ENCODE peak calls at places on chromosomes 5 and 9, in four cellular contexts. One of them, this sample, is unnamed.

GRCh38 chr5:166073921-166074838 is 2217.3 kb upstream of the WWC1 start:
- DNase-seq in mesendoderm: peak
- DNase-seq in fibroblast of mammary gland: no peak
- DNase-seq in psoas muscle: no peak
- DNase-seq in this sample: peak

GRCh38 chr9:105373723-105374122 is 74.1 kb upstream of the FSD1L start:
- DNase-seq in mesendoderm: peak
- DNase-seq in fibroblast of mammary gland: no peak
- DNase-seq in psoas muscle: no peak
- DNase-seq in this sample: peak

GRCh38 chr5:139708434-139708849 is 60.3 kb downstream of the CXXC5 start:
- DNase-seq in mesendoderm: no peak
- DNase-seq in fibroblast of mammary gland: no peak
- DNase-seq in psoas muscle: no peak
- DNase-seq in this sample: peak

GRCh38 chr9:31304576-31304975 is 1079.9 kb upstream of the ACO1 start:
- DNase-seq in mesendoderm: no peak
- DNase-seq in fibroblast of mammary gland: peak
- DNase-seq in psoas muscle: no peak
- DNase-seq in this sample: no peak

GRCh38 chr5:73323466-73323865 is 125.1 kb downstream of the FOXD1 start:
- DNase-seq in mesendoderm: no peak
- DNase-seq in fibroblast of mammary gland: no peak
- DNase-seq in psoas muscle: no peak
- DNase-seq in this sample: no peak

GRCh38 chr5:32004404-32004803 is 169.7 kb downstream of the GOLPH3 start:
- DNase-seq in mesendoderm: no peak
- DNase-seq in fibroblast of mammary gland: no peak
- DNase-seq in psoas muscle: no peak
- DNase-seq in this sample: no peak

GRCh38 chr9:106653111-106653697 is 209.8 kb upstream of the ZNF462 start:
- DNase-seq in mesendoderm: no peak
- DNase-seq in fibroblast of mammary gland: peak
- DNase-seq in psoas muscle: no peak
- DNase-seq in this sample: no peak

GRCh38 chr9:91364702-91365101 is 3.0 kb upstream of the AUH start:
- DNase-seq in mesendoderm: no peak
- DNase-seq in fibroblast of mammary gland: no peak
- DNase-seq in psoas muscle: no peak
- DNase-seq in this sample: no peak

GRCh38 chr9:34385561-34386230 is 9.0 kb upstream of the MYORG start:
- DNase-seq in mesendoderm: no peak
- DNase-seq in fibroblast of mammary gland: no peak
- DNase-seq in psoas muscle: no peak
- DNase-seq in this sample: no peak

GRCh38 chr5:133849116-133849515 is 119.3 kb downstream of the C5orf15 start:
- DNase-seq in mesendoderm: no peak
- DNase-seq in fibroblast of mammary gland: no peak
- DNase-seq in psoas muscle: peak
- DNase-seq in this sample: no peak

GRCh38 chr9:109083813-109084405 is 35.8 kb downstream of the TMEM245 start:
- DNase-seq in mesendoderm: no peak
- DNase-seq in fibroblast of mammary gland: no peak
- DNase-seq in psoas muscle: no peak
- DNase-seq in this sample: no peak

GRCh38 chr9:75269202-75269601 is 180.9 kb downstream of the OSTF1 start:
- DNase-seq in mesendoderm: no peak
- DNase-seq in fibroblast of mammary gland: no peak
- DNase-seq in psoas muscle: no peak
- DNase-seq in this sample: no peak

GRCh38 chr5:91957671-91958070 is 574.6 kb upstream of the ARRDC3 start:
- DNase-seq in mesendoderm: peak
- DNase-seq in fibroblast of mammary gland: peak
- DNase-seq in psoas muscle: no peak
- DNase-seq in this sample: no peak

GRCh38 chr9:92432350-92432749 is 8.1 kb upstream of the OMD start:
- DNase-seq in mesendoderm: no peak
- DNase-seq in fibroblast of mammary gland: peak
- DNase-seq in psoas muscle: no peak
- DNase-seq in this sample: no peak

GRCh38 chr5:162485666-162486292 is 418.2 kb downstream of the GABRG2 start:
- DNase-seq in mesendoderm: peak
- DNase-seq in fibroblast of mammary gland: no peak
- DNase-seq in psoas muscle: no peak
- DNase-seq in this sample: no peak

GRCh38 chr9:137049544-137050449 is 3.8 kb upstream of the NPDC1 start:
- DNase-seq in mesendoderm: peak
- DNase-seq in fibroblast of mammary gland: peak
- DNase-seq in psoas muscle: no peak
- DNase-seq in this sample: peak

DNA sequence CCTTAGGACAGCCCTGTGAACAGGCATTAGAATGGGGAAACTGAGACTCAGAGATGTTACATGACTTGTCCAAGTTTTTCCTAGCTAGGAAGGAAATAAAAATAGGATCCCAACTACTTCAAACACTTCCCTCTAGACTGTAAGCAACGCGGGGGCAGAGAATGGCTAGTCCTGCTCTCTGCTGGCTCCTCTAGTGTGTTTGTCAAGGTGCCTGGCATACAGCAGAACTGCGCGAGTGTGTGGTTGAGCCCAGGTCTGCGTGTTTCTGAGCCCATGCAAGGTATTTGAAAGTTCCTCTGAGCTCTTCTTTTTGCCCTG is 152.5 kb downstream of the MACROH2A1 start:
- DNase-seq in mesendoderm: no peak
- DNase-seq in fibroblast of mammary gland: peak
- DNase-seq in psoas muscle: no peak
- DNase-seq in this sample: no peak
- H3K4me3 ChIP-seq in mesendoderm: no peak
- H3K4me3 ChIP-seq in fibroblast of mammary gland: no peak
- H3K4me3 ChIP-seq in psoas muscle: no peak
- H3K4me3 ChIP-seq in this sample: no peak

GRCh38 chr5:123157797-123158528 is 68.9 kb downstream of the PRDM6 start:
- DNase-seq in mesendoderm: no peak
- DNase-seq in fibroblast of mammary gland: peak
- DNase-seq in psoas muscle: no peak
- DNase-seq in this sample: no peak
- H3K4me3 ChIP-seq in mesendoderm: no peak
- H3K4me3 ChIP-seq in fibroblast of mammary gland: no peak
- H3K4me3 ChIP-seq in psoas muscle: no peak
- H3K4me3 ChIP-seq in this sample: no peak

GRCh38 chr5:66145737-66146136 is 1.6 kb downstream of the SREK1 start:
- DNase-seq in mesendoderm: no peak
- DNase-seq in fibroblast of mammary gland: no peak
- DNase-seq in psoas muscle: no peak
- DNase-seq in this sample: no peak
- H3K4me3 ChIP-seq in mesendoderm: no peak
- H3K4me3 ChIP-seq in fibroblast of mammary gland: peak
- H3K4me3 ChIP-seq in psoas muscle: peak
- H3K4me3 ChIP-seq in this sample: peak

GRCh38 chr9:33102551-33103210 is 26.2 kb upstream of the SMU1 start:
- DNase-seq in mesendoderm: no peak
- DNase-seq in fibroblast of mammary gland: no peak
- DNase-seq in psoas muscle: no peak
- DNase-seq in this sample: no peak
- H3K4me3 ChIP-seq in mesendoderm: no peak
- H3K4me3 ChIP-seq in fibroblast of mammary gland: no peak
- H3K4me3 ChIP-seq in psoas muscle: no peak
- H3K4me3 ChIP-seq in this sample: no peak

GRCh38 chr9:83119873-83120272 is 56.9 kb upstream of the RASEF start:
- DNase-seq in mesendoderm: no peak
- DNase-seq in fibroblast of mammary gland: no peak
- DNase-seq in psoas muscle: no peak
- DNase-seq in this sample: no peak

GRCh38 chr9:83111169-83111568 is 48.2 kb upstream of the RASEF start:
- DNase-seq in mesendoderm: no peak
- DNase-seq in fibroblast of mammary gland: no peak
- DNase-seq in psoas muscle: no peak
- DNase-seq in this sample: no peak

DNA sequence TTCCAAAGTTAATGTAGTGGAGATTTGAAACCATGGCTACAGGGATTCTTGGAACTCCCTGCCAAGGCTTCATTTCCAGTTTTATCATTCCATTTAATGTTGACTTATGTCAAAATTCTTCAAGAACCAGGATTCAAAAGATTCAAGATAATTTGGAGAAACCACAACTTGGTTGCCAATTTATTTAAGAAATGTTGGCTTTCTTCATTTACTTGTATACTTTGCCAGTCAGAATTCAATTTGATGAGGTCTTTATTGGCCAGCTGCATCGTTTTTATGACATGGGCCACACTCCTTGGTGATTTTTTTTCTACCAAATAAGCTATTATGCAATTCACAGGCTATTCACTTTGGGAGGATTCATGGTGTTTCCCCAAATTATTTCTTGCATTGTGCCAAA is 53.1 kb upstream of the RASEF start:
- DNase-seq in mesendoderm: no peak
- DNase-seq in fibroblast of mammary gland: no peak
- DNase-seq in psoas muscle: no peak
- DNase-seq in this sample: no peak
- H3K4me3 ChIP-seq in mesendoderm: no peak
- H3K4me3 ChIP-seq in fibroblast of mammary gland: no peak
- H3K4me3 ChIP-seq in psoas muscle: no peak
- H3K4me3 ChIP-seq in this sample: no peak

GRCh38 chr9:127568618-127568970 is 43.5 kb upstream of the STXBP1 start:
- DNase-seq in mesendoderm: peak
- DNase-seq in fibroblast of mammary gland: no peak
- DNase-seq in psoas muscle: peak
- DNase-seq in this sample: peak

GRCh38 chr9:127566351-127567001 is 45.6 kb upstream of the STXBP1 start:
- DNase-seq in mesendoderm: peak
- DNase-seq in fibroblast of mammary gland: no peak
- DNase-seq in psoas muscle: no peak
- DNase-seq in this sample: peak

GRCh38 chr9:127568971-127569818 is 42.9 kb upstream of the STXBP1 start:
- DNase-seq in mesendoderm: peak
- DNase-seq in fibroblast of mammary gland: peak
- DNase-seq in psoas muscle: peak
- DNase-seq in this sample: peak

GRCh38 chr9:127567119-127567897 is 44.8 kb upstream of the STXBP1 start:
- DNase-seq in mesendoderm: peak
- DNase-seq in fibroblast of mammary gland: peak
- DNase-seq in psoas muscle: peak
- DNase-seq in this sample: peak

DNA sequence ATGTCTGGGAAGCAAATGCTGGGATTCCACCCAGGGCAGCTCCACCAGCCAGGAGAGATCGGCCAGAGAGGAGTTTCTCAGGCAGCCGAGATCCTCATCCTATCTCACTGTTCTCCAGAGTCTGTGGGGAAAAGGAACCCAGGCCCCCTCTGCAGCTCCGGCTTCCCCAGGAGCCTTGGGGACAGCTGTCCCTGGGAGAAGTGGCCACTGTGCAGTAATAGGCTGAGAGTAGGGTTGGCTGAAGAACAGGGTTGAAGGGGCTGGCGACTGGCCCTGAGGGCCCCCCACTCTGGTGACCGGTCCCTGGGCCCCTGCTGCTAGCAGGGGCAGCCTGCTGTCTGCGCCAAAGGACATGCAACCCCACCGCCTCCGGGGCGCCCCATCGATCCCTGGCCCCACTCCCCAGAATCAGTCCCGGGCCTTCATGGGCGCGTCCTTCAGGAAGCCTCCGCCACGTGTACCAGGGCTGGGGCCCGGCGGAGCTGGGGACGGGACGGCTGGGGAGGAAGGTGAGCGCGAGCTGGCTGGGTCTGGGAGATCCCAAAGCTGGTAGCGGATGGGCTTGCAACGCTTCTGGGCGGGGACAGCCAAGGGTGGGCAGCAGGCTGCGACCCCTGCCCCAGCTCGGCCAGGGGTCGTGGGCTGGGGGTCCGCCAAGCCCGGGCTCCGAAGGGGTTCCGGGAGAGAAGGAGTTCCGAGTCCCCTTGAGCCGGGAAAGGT is 44.0 kb upstream of the STXBP1 start:
- DNase-seq in mesendoderm: peak
- DNase-seq in fibroblast of mammary gland: no peak
- DNase-seq in psoas muscle: peak
- DNase-seq in this sample: peak
- H3K4me3 ChIP-seq in mesendoderm: peak
- H3K4me3 ChIP-seq in fibroblast of mammary gland: peak
- H3K4me3 ChIP-seq in psoas muscle: peak
- H3K4me3 ChIP-seq in this sample: peak

This sample was measured in H7.